ENCODE peak calls at places on chromosomes 16 and 17, in nine cellular contexts. S, Z, V, X, Q, D, N, Y and R are unnamed samples.

GRCh38 chr17:40547079-40547784 is 18.0 kb downstream of the CCR7 start:
- DNase-seq in Y (no peak), X (no peak), V (no peak), D (peak; percentile 24), N (no peak), Q (no peak), S (peak; percentile 98), Z (peak; percentile 90), R (no peak)

GRCh38 chr16:85473909-85474640 is 139.0 kb upstream of the GSE1 start:
- DNase-seq in Z (no peak), X (no peak), Q (no peak), D (no peak), V (no peak), N (no peak), Y (no peak), S (no peak), R (peak; percentile 94)

GRCh38 chr17:22492331-22492730 is 800.0 kb downstream of the KCNJ18 start:
- DNase-seq in D (no peak), Y (no peak), Q (no peak), X (no peak), N (no peak), S (no peak), V (no peak), Z (no peak), R (no peak)

GRCh38 chr16:27436921-27437650 is 35.1 kb downstream of the IL21R start:
- DNase-seq in N (no peak), Q (no peak), X (no peak), Y (no peak), D (no peak), S (no peak), Z (no peak), V (no peak), R (no peak)

GRCh38 chr17:57092171-57092570 is 7.1 kb downstream of the AKAP1 start:
- DNase-seq in S (no peak), V (no peak), Y (no peak), Q (no peak), X (no peak), D (no peak), N (no peak), Z (no peak), R (no peak)

GRCh38 chr16:85080923-85081498 is 31.3 kb downstream of the CIBAR2 start:
- DNase-seq in Z (no peak), S (no peak), D (no peak), N (no peak), V (no peak), Y (no peak), X (no peak), Q (no peak), R (peak; percentile 51)

GRCh38 chr17:75517277-75517865 is 1.0 kb downstream of the TSEN54 start:
- DNase-seq in D (peak; percentile 70), X (no peak), S (peak; percentile 32), Q (no peak), V (no peak), N (peak; percentile 53), Z (no peak), Y (no peak), R (no peak)

GRCh38 chr16:54847609-54848008 is 83.1 kb upstream of the IRX5 start:
- DNase-seq in V (no peak), Q (no peak), S (no peak), Z (no peak), Y (no peak), N (no peak), D (no peak), X (no peak), R (no peak)

GRCh38 chr16:56625140-56625942 is at the start of gene MT1E:
- DNase-seq in X (no peak), N (no peak), Z (peak; percentile 50), S (peak; percentile 93), Y (peak; percentile 75), D (peak; percentile 82), Q (no peak), V (peak; percentile 59), R (peak; percentile 76)

GRCh38 chr16:22291860-22292692 is 5.1 kb upstream of the POLR3E start:
- DNase-seq in X (no peak), N (no peak), Q (no peak), Z (no peak), Y (no peak), D (no peak), S (peak; percentile 19), V (no peak), R (no peak)

GRCh38 chr16:2964416-2965223 is 545 bp downstream of the KREMEN2 start:
- DNase-seq in X (no peak), N (peak; percentile 66), Y (no peak), V (no peak), Z (no peak), Q (peak; percentile 69), D (peak; percentile 63), S (peak; percentile 85), R (peak; percentile 93)

GRCh38 chr17:28575126-28575795 is 1.4 kb downstream of the ALDOC start:
- DNase-seq in S (no peak), Y (no peak), D (no peak), V (no peak), Z (no peak), X (no peak), Q (no peak), N (no peak), R (no peak)

GRCh38 chr16:31110106-31111034 is 2.2 kb downstream of the BCKDK start:
- DNase-seq in Y (no peak), S (no peak), Z (no peak), V (no peak), D (no peak), Q (no peak), X (no peak), N (no peak), R (no peak)

GRCh38 chr16:47142469-47143328 is 1.0 kb downstream of the NETO2 start:
- DNase-seq in X (no peak), V (no peak), Z (no peak), D (peak; percentile 56), N (no peak), Q (peak; percentile 36), Y (peak; percentile 10), S (peak; percentile 70), R (peak; percentile 62)

GRCh38 chr17:42651392-42651791 is 7.7 kb upstream of the TUBG2 start:
- DNase-seq in Q (no peak), Y (no peak), V (no peak), N (peak; percentile 54), D (no peak), S (no peak), X (no peak), Z (no peak), R (no peak)

GRCh38 chr17:50541916-50542688 is 4.9 kb upstream of the SPATA20 start:
- DNase-seq in Y (peak; percentile 55), Z (peak; percentile 89), Q (peak; percentile 79), V (peak; percentile 81), D (peak; percentile 91), S (peak; percentile 82), N (no peak), X (peak; percentile 80), R (peak; percentile 95)

GRCh38 chr16:11613381-11614303 is 26.9 kb upstream of the LITAF start:
- DNase-seq in X (no peak), S (peak; percentile 87), V (no peak), Q (no peak), N (peak; percentile 70), Z (no peak), D (peak; percentile 85), Y (no peak), R (no peak)

GRCh38 chr16:81036751-81037350 is 1.2 kb downstream of the ATMIN start:
- DNase-seq in D (peak; percentile 8), X (no peak), S (peak; percentile 11), N (no peak), Z (no peak), Q (no peak), Y (no peak), V (no peak), R (no peak)

GRCh38 chr17:57228921-57229320 is 27.4 kb upstream of the MSI2 start:
- DNase-seq in X (no peak), Z (no peak), N (no peak), V (no peak), Y (no peak), S (no peak), D (no peak), Q (no peak), R (no peak)

GRCh38 chr17:58004060-58004459 is 3.0 kb downstream of the SRSF1 start:
- DNase-seq in X (no peak), D (no peak), V (no peak), S (no peak), Y (no peak), Z (no peak), Q (no peak), N (no peak), R (no peak)

GRCh38 chr16:48583075-48584065 is 26.6 kb downstream of the N4BP1 start:
- DNase-seq in Q (no peak), D (no peak), V (no peak), Z (no peak), X (no peak), N (no peak), Y (peak; percentile 73), S (no peak), R (no peak)

GRCh38 chr16:3651461-3652372 is 2.8 kb upstream of the DNASE1 start:
- DNase-seq in Z (no peak), Q (no peak), N (no peak), S (no peak), X (no peak), D (peak; percentile 2), V (no peak), Y (no peak), R (no peak)